ENCODE peak calls at places on chromosomes 5 and 9, in five cellular contexts. Q is HepG2, T is K562, L is upper lobe of left lung, N is GM12878. I is an unnamed sample.

GRCh38 chr5:17461793-17462192 is 36.2 kb upstream of the TAF11L2 start:
- ATAC-seq in T (no peak), N (no peak), Q (no peak), L (no peak), I (no peak)

GRCh38 chr5:14783689-14784088 is 87.9 kb downstream of the ANKH start:
- ATAC-seq in N (peak), L (no peak), T (no peak), Q (no peak), I (no peak)

GRCh38 chr5:1484416-1485319 is 39.1 kb downstream of the LPCAT1 start:
- ATAC-seq in L (no peak), Q (no peak), N (peak), T (no peak), I (no peak)

GRCh38 chr5:5271606-5272321 is 131.6 kb downstream of the ADAMTS16 start:
- ATAC-seq in L (no peak), T (no peak), Q (no peak), N (no peak), I (no peak)

GRCh38 chr5:174609116-174609515 is 115.3 kb upstream of the MSX2 start:
- ATAC-seq in Q (no peak), L (peak), N (no peak), T (no peak), I (no peak)

GRCh38 chr5:89827388-89827787 is 582.2 kb downstream of the CETN3 start:
- ATAC-seq in T (no peak), N (no peak), L (no peak), Q (peak), I (no peak)

GRCh38 chr5:176180781-176181180 is 57.4 kb upstream of the SIMC1 start:
- ATAC-seq in N (no peak), T (peak), L (no peak), Q (peak), I (no peak)

GRCh38 chr5:149654893-149655505 is 73.7 kb downstream of the ARHGEF37 start:
- ATAC-seq in L (no peak), Q (no peak), N (no peak), T (no peak), I (no peak)

GRCh38 chr9:106718996-106719395 is 144.0 kb upstream of the ZNF462 start:
- ATAC-seq in Q (no peak), L (no peak), T (no peak), N (no peak), I (peak)

GRCh38 chr5:157217289-157218024 is 36.8 kb downstream of the ITK start:
- ATAC-seq in T (no peak), L (no peak), N (no peak), Q (no peak), I (no peak)

GRCh38 chr5:6723122-6723885 is 10.1 kb downstream of the TENT4A start:
- ATAC-seq in N (no peak), Q (no peak), L (no peak), T (no peak), I (no peak)

GRCh38 chr5:117455236-117456233 is 880.9 kb upstream of the SEMA6A start:
- ATAC-seq in Q (peak), L (peak), N (peak), T (no peak), I (peak)

GRCh38 chr9:75027187-75028107 is 646 bp downstream of the CARNMT1 start:
- ATAC-seq in L (peak), Q (peak), N (peak), T (peak), I (peak)

GRCh38 chr9:27339661-27340295 is 42.8 kb upstream of the EQTN start:
- ATAC-seq in N (no peak), Q (no peak), L (peak), T (no peak), I (peak)

GRCh38 chr9:119483153-119483552 is 113.9 kb upstream of the BRINP1 start:
- ATAC-seq in L (no peak), Q (no peak), N (no peak), T (no peak), I (no peak)

GRCh38 chr5:40831346-40832210 is 3.4 kb downstream of the RPL37 start:
- ATAC-seq in Q (no peak), L (no peak), N (peak), T (no peak), I (no peak)

GRCh38 chr5:151070449-151070848 is 10.4 kb downstream of the TNIP1 start:
- ATAC-seq in L (no peak), Q (no peak), N (no peak), T (no peak), I (no peak)

GRCh38 chr5:143922718-143923117 is 110.8 kb downstream of the HMHB1 start:
- ATAC-seq in N (peak), Q (no peak), T (no peak), L (no peak), I (peak)

GRCh38 chr5:149665416-149666163 is 64.5 kb upstream of the PPARGC1B start:
- ATAC-seq in Q (no peak), N (no peak), T (peak), L (no peak), I (no peak)

GRCh38 chr5:141923443-141924313 is at the start of gene DELE1:
- ATAC-seq in N (peak), L (peak), T (peak), Q (peak), I (peak)

GRCh38 chr5:58452566-58453258 is 7.2 kb downstream of the PLK2 start:
- ATAC-seq in Q (no peak), N (no peak), T (no peak), L (no peak), I (no peak)

GRCh38 chr5:130289132-130290088 is 385.1 kb downstream of the CHSY3 start:
- ATAC-seq in T (no peak), L (no peak), N (no peak), Q (no peak), I (no peak)

GRCh38 chr9:110114888-110115259 is 93.1 kb downstream of the C9orf152 start:
- ATAC-seq in Q (peak), T (no peak), L (no peak), N (no peak), I (peak)

GRCh38 chr5:36552626-36553393 is 53.6 kb upstream of the SLC1A3 start:
- ATAC-seq in T (no peak), N (no peak), Q (no peak), L (no peak), I (no peak)

GRCh38 chr5:28397502-28397941 is 1359.1 kb upstream of the CDH9 start:
- ATAC-seq in T (no peak), Q (no peak), L (no peak), N (no peak), I (no peak)

GRCh38 chr5:149455889-149456409 is 76.9 kb upstream of the IL17B start:
- ATAC-seq in T (peak), Q (peak), L (peak), N (peak), I (peak)

GRCh38 chr9:131103535-131103934 is 7.2 kb downstream of the AIF1L start:
- ATAC-seq in L (no peak), T (no peak), Q (no peak), N (no peak), I (no peak)

GRCh38 chr5:10505517-10506095 is 58.3 kb upstream of the ANKRD33B start:
- ATAC-seq in T (peak), L (no peak), Q (no peak), N (peak), I (no peak)

GRCh38 chr5:151255621-151256286 is 2.8 kb downstream of the GM2A start:
- ATAC-seq in T (no peak), L (no peak), N (peak), Q (no peak), I (no peak)

GRCh38 chr9:130051855-130052254 is 1.9 kb upstream of the GPR107 start:
- ATAC-seq in Q (no peak), N (peak), L (no peak), T (no peak), I (no peak)

GRCh38 chr9:35646583-35647265 is 4.0 kb downstream of the SIT1 start:
- ATAC-seq in L (peak), Q (peak), T (peak), N (peak), I (peak)

GRCh38 chr9:70571247-70571646 is 156.8 kb upstream of the KLF9 start:
- ATAC-seq in Q (peak), N (no peak), L (no peak), T (no peak), I (no peak)

GRCh38 chr9:21711504-21711903 is 90.9 kb upstream of the MTAP start:
- ATAC-seq in T (no peak), N (peak), L (no peak), Q (no peak), I (no peak)

GRCh38 chr9:89122944-89123343 is 55.7 kb downstream of the SHC3 start:
- ATAC-seq in N (no peak), T (no peak), L (no peak), Q (no peak), I (no peak)

GRCh38 chr9:69140123-69140741 is 33.8 kb upstream of the TJP2 start:
- ATAC-seq in Q (no peak), L (no peak), N (no peak), T (no peak), I (no peak)

GRCh38 chr5:179953934-179954833 is 46.5 kb upstream of the TBC1D9B start:
- ATAC-seq in L (no peak), T (no peak), N (no peak), Q (no peak), I (no peak)

GRCh38 chr9:37395229-37395628 is 27.3 kb upstream of the GRHPR start:
- ATAC-seq in Q (no peak), T (peak), N (no peak), L (no peak), I (no peak)
- TF ChIP-seq POLR2AphosphoS5 in Q (no peak), T (no peak), N (no peak), L (no peak), I (no peak)

DNA sequence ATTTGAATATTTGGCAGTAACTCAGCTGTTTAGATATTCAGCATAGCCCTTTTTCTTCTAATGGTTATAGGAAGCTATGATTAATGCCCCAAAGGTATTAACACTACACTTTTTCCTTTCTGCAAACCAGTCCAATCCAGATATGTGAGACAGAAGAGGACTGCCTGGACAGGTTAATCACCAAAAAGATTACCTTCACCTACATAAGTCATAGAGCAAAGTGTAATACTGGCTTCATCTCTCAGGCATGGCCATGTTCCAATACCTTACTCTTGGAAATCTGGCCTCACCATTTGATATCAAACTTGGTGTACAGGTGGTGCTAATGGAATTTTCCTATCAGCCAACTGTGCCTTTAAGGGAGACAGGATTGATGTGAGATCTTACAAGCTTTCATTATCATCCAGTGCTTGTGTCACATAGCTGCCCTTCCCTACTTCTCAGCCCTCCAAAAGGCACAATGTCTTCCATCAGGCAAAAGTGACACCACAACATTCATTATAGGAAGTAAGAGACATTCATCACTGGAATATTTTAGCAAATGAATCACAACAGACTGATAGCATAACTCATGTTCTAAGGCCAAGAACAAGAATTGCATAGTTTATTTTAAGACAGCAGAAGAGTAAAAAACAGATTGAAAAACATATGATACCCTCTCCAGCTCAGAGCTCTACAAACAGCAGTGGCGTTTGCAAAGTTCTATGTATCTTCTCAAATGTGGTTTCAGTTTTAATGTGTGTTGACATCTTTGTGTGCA is 91.2 kb upstream of the PAM start:
- ATAC-seq in T (no peak), N (no peak), L (no peak), Q (no peak), I (no peak)
- TF ChIP-seq EP300 in T (no peak), N (no peak), L (no peak), Q (no peak), I (no peak)

GRCh38 chr5:120450910-120451309 is 13.2 kb upstream of the PRR16 start:
- ATAC-seq in N (no peak), L (no peak), Q (no peak), T (no peak), I (no peak)

GRCh38 chr5:120457839-120458507 is 6.1 kb upstream of the PRR16 start:
- ATAC-seq in L (no peak), Q (peak), T (peak), N (peak), I (peak)

GRCh38 chr5:120451445-120451844 is 12.7 kb upstream of the PRR16 start:
- ATAC-seq in T (no peak), Q (no peak), L (no peak), N (no peak), I (no peak)

GRCh38 chr5:120452471-120452870 is 11.6 kb upstream of the PRR16 start:
- ATAC-seq in L (no peak), T (no peak), N (no peak), Q (no peak), I (no peak)

DNA sequence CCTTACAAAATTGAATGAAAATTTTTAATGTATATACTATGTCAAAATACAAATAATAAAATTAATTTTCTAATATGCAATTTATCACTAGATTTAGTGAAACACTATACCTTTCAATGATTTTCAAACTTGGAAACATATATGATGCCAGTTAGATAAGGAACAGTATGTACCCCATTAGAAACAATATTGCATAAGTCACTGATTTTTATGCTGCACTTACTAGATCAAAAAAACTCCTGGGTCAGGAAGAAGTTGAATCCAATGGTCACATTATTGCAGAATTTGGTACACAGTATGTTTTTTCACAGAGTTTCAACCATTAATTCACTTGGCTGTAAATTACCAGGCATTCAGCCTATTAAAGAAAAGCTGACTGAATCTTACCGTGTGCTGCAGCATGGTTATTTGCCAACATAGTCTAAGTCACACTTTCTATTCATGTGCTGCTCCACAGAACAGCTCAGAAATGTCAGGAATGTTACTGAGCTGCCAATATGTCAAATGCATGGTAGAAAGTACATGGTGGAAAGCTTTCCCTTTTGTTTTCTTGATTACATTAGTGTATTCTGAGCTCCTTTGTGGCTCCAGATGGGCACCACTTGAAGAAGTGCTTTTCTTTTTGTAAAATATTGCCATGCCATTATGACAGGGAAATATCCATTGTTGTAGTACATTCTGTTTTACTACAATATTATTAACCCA is 9.9 kb upstream of the PRR16 start:
- ATAC-seq in N (no peak), Q (no peak), L (peak), T (no peak), I (peak)
- H3K4me3 ChIP-seq in N (no peak), Q (no peak), L (no peak), T (no peak), I (no peak)

DNA sequence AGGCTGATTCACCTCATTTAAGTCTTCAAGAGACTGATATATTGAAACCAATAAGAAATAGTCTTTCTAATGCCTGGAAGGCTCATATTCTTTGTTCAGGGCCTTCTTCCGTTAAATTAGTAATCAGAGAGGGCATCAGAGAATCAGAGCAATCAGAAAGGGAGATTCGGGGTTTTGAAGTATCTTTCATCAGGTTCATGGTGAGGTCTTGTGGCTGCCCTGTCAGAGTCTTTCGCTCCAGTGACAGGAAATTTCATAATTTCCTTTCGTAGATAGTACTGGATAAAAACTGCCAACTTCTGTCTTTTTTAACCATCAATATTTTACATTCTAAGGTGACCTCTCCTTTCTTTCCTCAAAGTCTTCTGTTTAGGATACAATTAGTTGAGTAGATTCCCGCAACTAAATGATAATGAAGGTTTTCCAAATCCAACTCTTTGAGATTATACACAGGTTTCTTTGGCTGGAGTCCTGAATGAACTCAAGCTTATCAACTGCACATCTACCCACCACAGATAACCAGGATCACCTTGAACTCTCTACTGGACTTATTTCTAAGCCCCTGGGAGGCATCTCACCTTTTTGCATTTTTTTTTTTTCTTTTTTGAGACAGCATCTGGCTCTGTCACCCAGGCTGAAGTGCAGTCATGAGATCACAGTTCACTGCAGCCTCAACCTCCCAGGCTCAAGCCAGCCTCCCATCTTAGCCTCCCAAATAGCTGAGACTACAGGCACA is 5.5 kb downstream of the IL31RA start:
- ATAC-seq in N (no peak), L (no peak), Q (no peak), T (no peak), I (no peak)
- TF ChIP-seq POLR2AphosphoS5 in N (no peak), L (no peak), Q (no peak), T (no peak), I (no peak)

DNA sequence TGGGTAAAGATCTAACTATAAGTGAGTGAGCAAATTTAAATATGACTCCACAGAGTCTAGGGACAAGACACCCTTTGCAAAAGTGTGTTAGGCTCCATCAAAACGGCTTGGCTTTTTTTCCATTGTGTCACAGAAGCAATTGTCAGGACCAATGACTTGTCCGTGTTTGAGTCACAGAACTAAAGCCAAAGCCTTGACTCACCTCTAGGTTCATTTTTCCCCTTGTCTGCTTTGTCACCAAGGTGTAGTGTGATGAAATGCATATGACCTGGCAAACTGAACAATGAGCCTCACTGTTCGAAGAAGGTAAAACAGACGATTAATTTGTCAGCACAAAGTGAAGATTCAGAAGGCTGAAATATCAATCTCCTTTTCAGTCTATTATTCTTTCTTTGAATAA is 331.0 kb downstream of the GLIS3 start:
- ATAC-seq in L (no peak), T (no peak), N (no peak), Q (no peak), I (no peak)
- TF ChIP-seq EP300 in L (no peak), T (no peak), N (no peak), Q (no peak), I (no peak)

DNA sequence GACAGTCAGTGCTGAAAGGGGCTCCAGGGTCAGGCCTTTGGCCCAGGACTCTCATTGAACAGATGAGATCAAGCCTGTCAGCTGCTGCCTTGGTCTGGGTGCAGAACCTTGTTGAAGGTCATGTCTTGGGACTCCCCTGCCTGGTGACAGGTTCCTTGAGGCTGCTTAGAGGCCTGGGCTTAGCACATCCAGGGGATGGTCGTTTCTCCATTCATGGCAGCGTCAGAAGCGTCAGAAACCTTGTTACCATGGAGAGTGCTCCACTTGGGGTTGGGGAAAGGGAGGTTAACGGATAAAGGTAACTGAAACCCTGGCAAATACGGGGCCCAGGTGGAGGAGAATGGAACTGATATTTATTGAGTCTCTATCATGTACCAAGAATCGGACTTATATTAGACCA is 8.8 kb downstream of the ARPC5L start:
- ATAC-seq in L (no peak), N (peak), T (no peak), Q (no peak), I (no peak)
- H3K4me3 ChIP-seq in L (peak), N (peak), T (peak), Q (peak), I (no peak)

DNA sequence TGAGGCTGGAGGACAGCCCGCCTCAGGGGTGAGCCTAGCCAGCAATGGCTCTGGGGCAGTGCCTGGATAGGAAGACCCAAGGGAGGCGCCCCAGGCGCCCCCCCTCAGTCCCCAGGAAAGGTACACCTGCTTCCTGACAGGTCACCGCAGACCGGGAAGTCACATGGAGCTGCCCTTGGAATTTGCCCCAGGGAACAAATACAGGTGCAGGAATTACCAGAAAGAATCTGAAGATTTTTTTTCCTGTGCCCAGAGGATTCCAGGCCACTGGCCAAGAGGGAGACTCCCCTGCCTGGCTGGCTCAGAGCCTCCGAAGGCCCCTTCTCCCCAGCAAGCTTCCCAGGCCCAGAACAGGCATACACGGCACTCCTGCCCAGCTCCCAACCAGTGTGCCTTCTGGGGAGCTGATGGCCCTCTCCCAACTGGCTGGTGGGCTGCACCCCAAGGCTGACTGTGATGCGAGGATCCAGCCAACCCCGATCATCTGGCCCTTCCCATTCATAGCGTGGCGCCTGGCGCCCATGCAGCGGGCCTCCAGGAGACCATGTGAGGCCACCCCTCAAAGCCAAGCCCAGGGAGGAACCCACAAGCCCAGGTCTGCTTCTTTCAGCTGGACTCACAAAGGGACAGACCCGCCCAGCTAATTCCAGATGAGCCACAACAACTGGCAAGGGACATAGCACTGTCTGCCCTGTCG is 2.3 kb downstream of the TPRN start:
- ATAC-seq in N (no peak), T (no peak), Q (no peak), L (peak), I (no peak)
- TF ChIP-seq POLR2AphosphoS5 in N (no peak), T (no peak), Q (no peak), L (peak), I (no peak)